ENCODE peak calls at places on chromosomes 16 and 17, in four cellular contexts. R, I, D and Z are unnamed samples.

GRCh38 chr16:20871935-20872815 is 28.0 kb downstream of the DCUN1D3 start:
- DNase-seq in R (no peak), I (no peak), D (no peak), Z (no peak)

GRCh38 chr16:57809276-57809793 is 7.0 kb upstream of the KIFC3 start:
- DNase-seq in R (no peak), I (no peak), D (no peak), Z (no peak)

GRCh38 chr16:28534542-28535373 is 4.0 kb downstream of the NUPR1 start:
- DNase-seq in R (no peak), I (no peak), D (no peak), Z (no peak)

GRCh38 chr16:82748026-82748425 is 121.3 kb downstream of the CDH13 start:
- DNase-seq in R (no peak), I (peak; percentile 65), D (no peak), Z (no peak)

GRCh38 chr16:29806641-29807425 is 504 bp downstream of the MAZ start:
- DNase-seq in R (no peak), I (no peak), D (no peak), Z (no peak)

GRCh38 chr16:56583351-56583910 is 5.9 kb upstream of the MT3 start:
- DNase-seq in R (no peak), I (no peak), D (no peak), Z (no peak)

GRCh38 chr17:7882629-7883028 is 6.0 kb upstream of the CHD3 start:
- DNase-seq in R (no peak), I (no peak), D (no peak), Z (no peak)

GRCh38 chr16:88616320-88616719 is 22.1 kb upstream of the IL17C start:
- DNase-seq in R (no peak), I (no peak), D (no peak), Z (no peak)

GRCh38 chr17:72988451-72988850 is 104.0 kb downstream of the SLC39A11 start:
- DNase-seq in R (no peak), I (no peak), D (no peak), Z (no peak)

GRCh38 chr16:11139624-11140375 is 116.2 kb downstream of the SOCS1 start:
- DNase-seq in R (no peak), I (no peak), D (no peak), Z (no peak)

GRCh38 chr17:68450391-68450790 is 6.9 kb downstream of the WIPI1 start:
- DNase-seq in R (no peak), I (no peak), D (no peak), Z (no peak)

GRCh38 chr16:72921106-72921505 is 126.8 kb downstream of the ZFHX3 start:
- DNase-seq in R (no peak), I (no peak), D (no peak), Z (no peak)

GRCh38 chr17:55134486-55135157 is 130.1 kb upstream of the HLF start:
- DNase-seq in R (no peak), I (peak; percentile 33), D (no peak), Z (no peak)

GRCh38 chr16:3009568-3010390 is 2.9 kb upstream of the CLDN9 start:
- DNase-seq in R (no peak), I (no peak), D (no peak), Z (no peak)

GRCh38 chr16:3007059-3007956 is 5.4 kb upstream of the CLDN9 start:
- DNase-seq in R (no peak), I (no peak), D (no peak), Z (no peak)

GRCh38 chr16:3007957-3008748 is 4.6 kb upstream of the CLDN9 start:
- DNase-seq in R (no peak), I (no peak), D (no peak), Z (no peak)

GRCh38 chr16:3010510-3010909 is 2.2 kb upstream of the CLDN9 start:
- DNase-seq in R (no peak), I (no peak), D (no peak), Z (no peak)

GRCh38 chr16:3008749-3009088 is 4.0 kb upstream of the CLDN9 start:
- DNase-seq in R (no peak), I (no peak), D (no peak), Z (no peak)
- H3K4me3 ChIP-seq in R (no peak overlapping the region), I (no peak overlapping the region), D (no peak overlapping the region), Z (no peak overlapping the region)

DNA sequence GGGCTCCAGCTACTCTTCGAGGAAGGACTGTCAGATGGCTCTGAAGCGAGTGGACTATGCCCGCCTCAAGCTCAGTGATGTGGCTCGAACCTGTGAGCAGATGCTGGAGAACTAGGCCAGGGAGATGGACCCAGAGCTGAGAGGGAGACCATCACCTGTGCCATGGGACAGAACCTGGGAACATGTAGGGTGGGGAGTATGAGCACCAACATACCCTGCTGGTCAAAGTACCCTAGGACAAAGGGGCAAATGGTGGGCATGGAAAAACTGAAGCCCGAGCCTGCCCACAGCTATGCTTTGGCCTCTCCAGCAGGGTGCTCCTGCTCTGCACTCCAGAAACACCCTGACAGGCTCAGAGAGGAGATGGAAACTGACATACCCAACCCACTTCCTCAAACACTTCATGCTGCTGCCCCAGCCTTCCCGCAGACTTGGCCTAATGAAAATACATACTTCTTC is 1.9 kb downstream of the MED11 start:
- DNase-seq in R (no peak), I (no peak), D (no peak), Z (no peak)
- H3K4me3 ChIP-seq in R (no peak overlapping the region), I (no peak overlapping the region), D (no peak overlapping the region), Z (no peak overlapping the region)

GRCh38 chr17:1871743-1872142 is 41.9 kb downstream of the RPA1 start:
- DNase-seq in R (no peak), I (no peak), D (no peak), Z (no peak)

GRCh38 chr17:1872254-1872653 is 42.4 kb downstream of the RPA1 start:
- DNase-seq in R (no peak), I (no peak), D (no peak), Z (no peak)

GRCh38 chr17:1872976-1873375 is 43.2 kb downstream of the RPA1 start:
- DNase-seq in R (no peak), I (no peak), D (no peak), Z (no peak)

GRCh38 chr17:1875597-1875996 is 45.8 kb downstream of the RPA1 start:
- DNase-seq in R (no peak), I (no peak), D (no peak), Z (no peak)

GRCh38 chr17:1873418-1873817 is 43.6 kb downstream of the RPA1 start:
- DNase-seq in R (no peak), I (no peak), D (no peak), Z (no peak)
- H3K4me3 ChIP-seq in R (no peak overlapping the region), I (no peak overlapping the region), D (no peak overlapping the region), Z (no peak overlapping the region)

DNA sequence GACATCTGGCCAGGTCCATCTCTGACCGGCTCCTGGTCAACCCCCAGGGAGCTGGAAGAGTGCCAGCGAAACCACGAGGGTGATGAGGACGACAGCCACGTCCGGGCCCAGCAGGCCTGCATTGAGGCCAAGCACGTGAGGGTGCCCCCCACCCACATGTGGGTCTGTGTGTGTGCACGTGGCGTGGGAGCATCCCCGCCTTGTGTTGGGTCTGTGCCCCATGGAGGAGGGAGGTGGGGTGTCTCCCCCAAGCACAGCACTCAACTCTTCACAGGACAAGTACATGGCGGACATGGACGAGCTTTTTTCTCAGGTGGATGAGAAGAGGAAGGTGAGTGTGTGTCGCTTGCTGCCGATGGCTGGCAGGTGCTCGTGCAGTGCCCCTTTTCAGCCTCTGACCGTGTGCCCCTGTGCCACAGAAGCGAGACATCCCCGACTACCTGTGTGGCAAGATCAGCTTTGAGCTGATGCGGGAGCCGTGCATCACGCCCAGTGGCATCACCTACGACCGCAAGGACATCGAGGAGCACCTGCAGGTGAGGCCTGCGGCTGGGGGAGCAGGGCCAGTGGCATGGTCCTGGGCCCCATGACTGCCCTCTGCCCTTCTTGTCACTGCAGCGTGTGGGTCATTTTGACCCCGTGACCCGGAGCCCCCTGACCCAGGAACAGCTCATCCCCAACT is 1.7 kb downstream of the STUB1 start:
- DNase-seq in R (no peak), I (no peak), D (no peak), Z (no peak)
- H3K4me3 ChIP-seq in R (peak overlapping the region; percentile 74), I (peak overlapping the region; percentile 22), D (no peak overlapping the region), Z (peak overlapping the region; percentile 73)

DNA sequence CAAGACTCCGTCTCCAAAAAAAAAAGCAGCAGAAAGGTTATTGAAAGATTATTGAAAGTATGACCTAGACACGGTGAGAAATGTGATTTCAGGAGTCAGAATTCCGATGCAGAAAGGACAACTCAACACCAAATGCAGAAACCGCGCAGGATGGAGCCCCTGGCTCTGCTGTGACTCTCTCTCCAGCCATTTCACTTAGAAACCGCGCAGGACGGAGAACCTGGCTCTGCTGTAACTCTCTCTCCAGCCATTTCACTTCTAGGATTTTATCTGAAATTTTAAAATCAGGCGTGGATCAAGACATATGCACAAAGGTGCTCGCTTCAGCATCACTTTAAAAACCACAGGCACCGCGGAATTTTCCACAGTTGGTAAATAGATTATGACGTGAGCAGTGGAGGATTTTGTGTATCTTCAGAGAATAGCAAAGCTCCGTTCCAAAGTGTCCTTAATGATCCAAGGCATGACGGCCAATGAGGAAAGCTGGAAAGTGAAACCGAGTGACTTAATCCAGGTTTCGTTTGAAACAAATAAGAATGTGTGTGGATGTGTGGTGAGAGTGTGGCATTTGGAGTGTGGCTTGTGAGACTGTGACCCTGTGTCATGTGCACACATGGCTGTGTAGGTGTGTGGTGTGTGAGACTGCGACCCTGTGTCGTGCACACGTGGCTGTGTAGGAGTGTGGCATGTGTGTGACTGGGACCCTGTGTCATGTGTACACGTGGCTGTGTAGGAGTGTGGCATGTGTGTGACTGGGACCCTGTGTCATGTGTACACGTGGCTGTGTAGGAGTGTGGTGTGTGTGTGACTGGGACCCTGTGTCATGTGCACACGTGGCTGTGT is 9.5 kb downstream of the UTS2R start:
- DNase-seq in R (no peak), I (no peak), D (no peak), Z (no peak)
- H3K4me3 ChIP-seq in R (no peak overlapping the region), I (no peak overlapping the region), D (no peak overlapping the region), Z (no peak overlapping the region)

DNA sequence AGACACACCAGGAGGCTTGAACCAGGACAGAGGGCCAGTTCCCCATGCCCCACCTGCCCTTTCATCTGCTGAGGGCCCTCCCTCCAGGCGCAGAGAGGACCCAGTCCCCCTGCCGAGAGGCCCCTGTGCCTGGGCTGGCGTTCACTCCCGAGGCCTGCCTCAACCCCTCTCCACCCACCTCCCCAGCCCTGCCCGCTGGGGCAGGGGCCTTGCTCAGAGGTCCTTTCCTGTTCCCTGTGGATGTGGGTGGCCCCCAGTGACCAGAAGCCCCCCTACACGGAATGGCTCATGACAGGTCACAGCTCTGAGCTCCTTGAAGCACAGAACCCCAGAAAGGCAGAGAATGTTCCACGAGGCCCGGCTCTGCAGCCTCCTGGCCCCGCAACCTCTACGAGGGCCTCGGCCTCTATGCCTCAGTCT is 6.7 kb downstream of the TMC6 start:
- DNase-seq in R (no peak), I (no peak), D (no peak), Z (no peak)
- H3K4me3 ChIP-seq in R (no peak overlapping the region), I (no peak overlapping the region), D (no peak overlapping the region), Z (no peak overlapping the region)

DNA sequence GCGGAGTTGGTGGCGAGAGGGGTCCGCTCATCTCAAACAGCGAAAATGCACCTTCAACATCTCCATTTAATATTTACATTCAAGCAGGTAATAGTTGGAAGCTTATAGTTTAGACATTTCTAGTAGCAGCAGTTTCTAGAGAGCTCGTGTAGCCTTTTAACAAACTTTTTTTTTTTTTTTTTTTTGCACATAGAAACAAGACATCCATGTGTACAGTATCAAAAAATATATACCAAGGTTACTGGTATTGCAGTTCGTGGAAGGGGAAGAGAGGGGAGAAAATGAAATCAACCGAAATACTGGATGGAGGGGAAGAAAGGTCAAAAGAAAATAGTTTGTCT is 6.2 kb downstream of the CBX4 start:
- DNase-seq in R (no peak), I (no peak), D (no peak), Z (no peak)
- H3K4me3 ChIP-seq in R (peak overlapping the region; percentile 36), I (no peak overlapping the region), D (no peak overlapping the region), Z (no peak overlapping the region)

GRCh38 chr16:2022723-2023097 is 3.1 kb downstream of the NPW start:
- DNase-seq in R (peak; percentile 84), I (peak; percentile 23), D (no peak), Z (no peak)
- H3K4me3 ChIP-seq in R (peak overlapping the region; percentile 34), I (peak overlapping the region; percentile 44), D (peak overlapping the region; percentile 4), Z (peak overlapping the region; percentile 40)